ENCODE peak calls at places on chromosomes 12 and 14, in eight cellular contexts. G is right atrium auricular region, T is retinal pigment epithelial cell, J is fibroblast of pulmonary artery, A is HFFc6, C is testis, R is osteoblast, F is AG10803. X is an unnamed sample.
A peak's percentile ranks its signal among the peaks of the same experiment; 100 is the strongest.

GRCh38 chr12:112304411-112304810 is 77.8 kb downstream of the HECTD4 start:
- DNase-seq in A (no peak), C (no peak), J (no peak), F (peak; percentile 56), G (no peak), R (no peak), T (no peak), X (no peak)

GRCh38 chr12:53791735-53792326 is 40.1 kb upstream of the CISTR start:
- DNase-seq in C (peak; percentile 34), A (no peak), R (no peak), T (no peak), G (no peak), J (no peak), F (peak; percentile 33), X (no peak)

GRCh38 chr14:93033039-93033982 is 82.4 kb downstream of the ITPK1 start:
- DNase-seq in A (no peak), G (no peak), R (peak; percentile 84), T (no peak), J (no peak), C (no peak), F (no peak), X (no peak)

GRCh38 chr12:97745406-97746101 is 282.9 kb downstream of the RMST start:
- DNase-seq in C (no peak), T (no peak), F (no peak), A (no peak), R (no peak), J (no peak), G (no peak), X (peak; percentile 39)

GRCh38 chr14:104266643-104267575 is 128.5 kb downstream of the KIF26A start:
- DNase-seq in A (no peak), C (no peak), R (peak; percentile 67), J (no peak), T (no peak), F (no peak), G (peak; percentile 23), X (no peak)

GRCh38 chr12:11769723-11770514 is 120.4 kb downstream of the ETV6 start:
- DNase-seq in J (no peak), R (no peak), T (no peak), G (no peak), A (no peak), F (no peak), C (no peak), X (no peak)

GRCh38 chr12:108610856-108611605 is 13.1 kb upstream of the TMEM119 start:
- DNase-seq in R (peak; percentile 44), A (no peak), C (no peak), G (no peak), T (no peak), F (no peak), J (no peak), X (no peak)

GRCh38 chr12:25556136-25556535 is 3.1 kb upstream of the LMNTD1 start:
- DNase-seq in J (no peak), A (no peak), F (no peak), G (no peak), C (no peak), T (no peak), R (no peak), X (no peak)

DNA sequence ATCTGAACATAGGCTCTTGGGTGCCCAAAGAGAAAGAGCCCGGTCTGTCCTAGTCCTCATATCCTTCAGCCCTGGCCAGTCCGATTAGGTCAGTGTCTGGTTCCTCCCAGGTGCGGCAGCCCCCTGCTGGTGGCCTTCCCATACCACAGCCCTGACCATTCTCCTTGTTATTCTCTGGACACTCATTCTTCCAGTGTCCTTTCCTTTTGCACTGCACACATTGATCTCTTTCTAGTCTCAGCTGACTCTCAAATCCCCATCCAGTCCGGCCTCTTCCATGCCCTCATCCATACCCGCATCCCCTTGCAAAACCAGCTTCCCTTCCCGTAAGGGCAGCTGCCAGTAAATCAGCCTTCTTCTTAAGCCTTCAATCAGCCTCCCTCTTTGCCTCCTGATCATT is 1316.3 kb downstream of the TMEM121 start:
- DNase-seq in J (no peak), C (peak; percentile 69), A (no peak), G (no peak), R (no peak), F (no peak), T (no peak), X (no peak)
- TF ChIP-seq CTCF in J (no peak), C (peak; percentile 48), A (peak; percentile 53), G (no peak), R (peak; percentile 29), F (no peak), T (no peak), X (peak; percentile 53)

GRCh38 chr12:57215668-57216013 is 953 bp upstream of the NXPH4 start:
- DNase-seq in G (no peak), R (peak; percentile 94), J (no peak), A (peak; percentile 17), F (peak; percentile 44), C (no peak), T (no peak), X (no peak)
- TF ChIP-seq CTCF in G (no peak), R (no peak), J (no peak), A (no peak), F (no peak), C (no peak), T (no peak), X (no peak)

GRCh38 chr14:102853703-102854396 is 68.6 kb upstream of the AMN start:
- DNase-seq in T (no peak), C (no peak), R (no peak), J (no peak), F (no peak), A (no peak), G (no peak), X (no peak)

GRCh38 chr14:102854397-102854703 is 68.1 kb upstream of the AMN start:
- DNase-seq in A (no peak), G (no peak), F (no peak), C (no peak), R (no peak), T (no peak), J (no peak), X (no peak)

GRCh38 chr14:102862154-102862772 is 60.2 kb upstream of the AMN start:
- DNase-seq in A (no peak), G (no peak), F (no peak), T (no peak), C (no peak), R (no peak), J (no peak), X (no peak)

GRCh38 chr14:102859911-102860310 is 62.6 kb upstream of the AMN start:
- DNase-seq in G (no peak), F (no peak), J (no peak), C (no peak), R (no peak), A (no peak), T (no peak), X (no peak)

GRCh38 chr14:102857444-102857843 is 65.0 kb upstream of the AMN start:
- DNase-seq in C (no peak), J (peak; percentile 26), R (no peak), G (no peak), A (no peak), F (no peak), T (no peak), X (no peak)
- TF ChIP-seq CTCF in C (no peak), J (no peak), R (no peak), G (no peak), A (no peak), F (no peak), T (no peak), X (no peak)

GRCh38 chr12:83827193-83827592 is 1085.4 kb downstream of the SLC6A15 start:
- DNase-seq in F (no peak), C (no peak), J (no peak), A (no peak), T (no peak), G (no peak), R (no peak), X (no peak)

GRCh38 chr12:83821967-83822366 is 1090.6 kb downstream of the SLC6A15 start:
- DNase-seq in F (peak; percentile 22), A (no peak), J (no peak), C (no peak), R (no peak), T (no peak), G (no peak), X (no peak)

GRCh38 chr12:83826112-83826511 is 1086.5 kb downstream of the SLC6A15 start:
- DNase-seq in A (peak; percentile 50), J (peak; percentile 42), C (peak; percentile 58), F (peak; percentile 30), G (no peak), R (no peak), T (no peak), X (no peak)

GRCh38 chr12:83827860-83828259 is 1084.7 kb downstream of the SLC6A15 start:
- DNase-seq in G (no peak), R (no peak), T (no peak), A (no peak), J (no peak), C (peak; percentile 81), F (no peak), X (no peak)

DNA sequence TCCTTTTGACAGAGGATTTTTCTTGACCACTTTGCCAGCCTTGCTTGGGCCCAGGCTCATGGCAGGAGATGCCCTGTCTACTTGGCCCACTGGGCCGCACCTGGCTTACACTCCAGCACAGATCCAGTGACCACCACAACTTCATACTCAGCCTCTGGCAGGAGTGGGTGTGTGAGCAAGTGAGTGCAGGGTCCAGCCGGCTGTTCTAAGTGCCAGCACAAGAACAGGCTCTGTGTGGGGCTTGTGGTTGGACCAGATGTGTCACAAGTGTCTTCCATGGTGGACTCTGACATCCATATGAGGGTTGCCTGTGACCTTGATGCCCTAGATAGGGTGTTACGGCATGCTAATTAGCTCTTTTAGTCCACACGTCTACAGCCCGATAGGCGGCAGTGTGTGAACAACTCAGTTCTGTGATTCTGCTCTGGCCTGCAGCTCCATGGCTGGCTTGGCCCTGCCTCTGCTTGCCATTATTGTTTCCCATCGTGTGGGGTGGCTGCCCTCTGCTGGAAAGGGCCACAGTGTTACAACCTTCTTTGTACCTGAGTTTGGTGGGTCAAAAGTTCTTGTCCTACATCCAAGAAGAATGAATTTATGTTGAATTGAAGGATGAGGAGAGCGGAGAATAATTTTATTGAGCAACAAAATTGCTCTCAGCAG is 1089.1 kb downstream of the SLC6A15 start:
- DNase-seq in R (no peak), J (peak; percentile 21), G (no peak), C (peak; percentile 67), A (no peak), T (no peak), F (no peak), X (no peak)
- TF ChIP-seq CTCF in R (peak; percentile 21), J (peak; percentile 28), G (no peak), C (peak; percentile 23), A (peak; percentile 60), T (peak; percentile 48), F (no peak), X (peak; percentile 39)

X was measured in kidney epithelial cell.